ENCODE peak calls at places on chromosome 17, in eight cellular contexts. N is EL, Z is NCI-H1105, T is choroid plexus epithelial cell, K is astrocyte, W is cardiac muscle cell, U is substantia nigra, X is HT1080. R is an unnamed sample.

GRCh38 chr17:21602176-21602575 is 90.1 kb upstream of the KCNJ18 start:
- DNase-seq in W (no peak), T (no peak), X (no peak), Z (no peak), U (no peak), N (no peak), K (no peak), R (no peak)

GRCh38 chr17:79085921-79086551 is 11.4 kb downstream of the ENGASE start:
- DNase-seq in T (no peak), K (no peak), U (no peak), X (no peak), W (no peak), N (no peak), Z (no peak), R (no peak)

GRCh38 chr17:30292490-30292858 is 730 bp upstream of the BLMH start:
- DNase-seq in X (no peak), T (no peak), K (no peak), W (no peak), N (no peak), U (no peak), Z (no peak), R (no peak)

GRCh38 chr17:27565874-27566672 is 64.9 kb upstream of the LGALS9 start:
- DNase-seq in K (peak), Z (no peak), U (no peak), T (peak), X (no peak), N (no peak), W (no peak), R (no peak)

GRCh38 chr17:56478836-56479447 is 114.6 kb upstream of the NOG start:
- DNase-seq in K (peak), Z (no peak), W (peak), X (peak), T (peak), U (no peak), N (peak), R (no peak)

GRCh38 chr17:78253946-78254672 is 22.7 kb downstream of the TMEM235 start:
- DNase-seq in X (peak), U (peak), N (peak), W (peak), K (peak), T (peak), Z (peak), R (peak)

GRCh38 chr17:55674107-55674506 is 48.6 kb downstream of the TMEM100 start:
- DNase-seq in Z (no peak), U (no peak), X (peak), N (peak), W (peak), T (peak), K (no peak), R (no peak)

GRCh38 chr17:51435171-51435552 is 174.8 kb downstream of the UTP18 start:
- DNase-seq in T (no peak), N (no peak), K (no peak), X (no peak), U (no peak), Z (no peak), W (no peak), R (no peak)

GRCh38 chr17:20934288-20934687 is 108.5 kb downstream of the USP22 start:
- DNase-seq in W (no peak), Z (no peak), N (no peak), K (no peak), X (no peak), U (no peak), T (no peak), R (no peak)

GRCh38 chr17:6496116-6496481 is 51.8 kb downstream of the PIMREG start:
- DNase-seq in W (peak), T (no peak), X (no peak), U (no peak), N (no peak), Z (no peak), K (no peak), R (no peak)

GRCh38 chr17:57114085-57114673 is 29.1 kb downstream of the AKAP1 start:
- DNase-seq in U (no peak), N (peak), T (peak), K (no peak), X (no peak), W (peak), Z (no peak), R (peak)

GRCh38 chr17:28898261-28898955 is 875 bp upstream of the FLOT2 start:
- DNase-seq in T (no peak), K (no peak), U (no peak), X (no peak), Z (no peak), W (no peak), N (no peak), R (no peak)

GRCh38 chr17:77861133-77861695 is 97.3 kb upstream of the TNRC6C start:
- DNase-seq in N (no peak), X (no peak), K (no peak), W (no peak), U (no peak), T (no peak), Z (no peak), R (no peak)

R was measured in AG08395.